ENCODE peak calls at places on chromosome 15, in five cellular contexts. V, X, G, M and K are unnamed samples.

GRCh38 chr15:95968856-95969255 is 361.6 kb upstream of the NR2F2 start:
- DNase-seq in V (no peak), X (no peak), G (no peak), M (no peak), K (no peak)

GRCh38 chr15:73826711-73827243 is 46.6 kb upstream of the TBC1D21 start:
- DNase-seq in V (no peak), X (no peak), G (no peak), M (no peak), K (no peak)

GRCh38 chr15:59224474-59224873 is 17.8 kb downstream of the LDHAL6B start:
- DNase-seq in V (no peak), X (no peak), G (no peak), M (no peak), K (no peak)

GRCh38 chr15:73322665-73323373 is 45.9 kb downstream of the HCN4 start:
- DNase-seq in V (no peak), X (no peak), G (no peak), M (no peak), K (no peak)

GRCh38 chr15:26970712-26971210 is at the start of gene GABRG3:
- DNase-seq in V (no peak), X (no peak), G (no peak), M (no peak), K (peak)

GRCh38 chr15:68107142-68107541 is 53.0 kb downstream of the PIAS1 start:
- DNase-seq in V (no peak), X (no peak), G (no peak), M (no peak), K (no peak)

GRCh38 chr15:70974004-70974832 is 81.6 kb downstream of the LRRC49 start:
- DNase-seq in V (no peak), X (peak), G (no peak), M (peak), K (no peak)

GRCh38 chr15:62993066-62993465 is 49.5 kb upstream of the TPM1 start:
- DNase-seq in V (no peak), X (no peak), G (no peak), M (no peak), K (no peak)

GRCh38 chr15:81480645-81481053 is 106.6 kb upstream of the TMC3 start:
- DNase-seq in V (peak), X (peak), G (peak), M (peak), K (peak)

GRCh38 chr15:80626643-80627120 is 68.4 kb upstream of the ABHD17C start:
- DNase-seq in V (no peak), X (no peak), G (no peak), M (no peak), K (no peak)

GRCh38 chr15:22855791-22856190 is 17.3 kb downstream of the NIPA2 start:
- DNase-seq in V (no peak), X (no peak), G (no peak), M (no peak), K (no peak)

GRCh38 chr15:26242565-26242964 is 379.4 kb upstream of the ATP10A start:
- DNase-seq in V (no peak), X (no peak), G (no peak), M (no peak), K (no peak)